ENCODE peak calls at places on chromosome 14, in six cellular contexts. Q, U, L, N, Z and E are unnamed samples.

GRCh38 chr14:56195727-56196126 is 77.5 kb downstream of the PELI2 start:
- DNase-seq in Q (peak; percentile 26), U (no peak), L (no peak), N (peak; percentile 49), Z (peak; percentile 4), E (peak; percentile 95)

GRCh38 chr14:60807247-60807646 is 72.7 kb downstream of the MNAT1 start:
- DNase-seq in Q (no peak), U (no peak), L (no peak), N (no peak), Z (no peak), E (no peak)

GRCh38 chr14:51547701-51548100 is 104.0 kb upstream of the FRMD6 start:
- DNase-seq in Q (no peak), U (no peak), L (no peak), N (peak; percentile 73), Z (no peak), E (no peak)

GRCh38 chr14:23640524-23641141 is 4.5 kb downstream of the DHRS2 start:
- DNase-seq in Q (no peak), U (no peak), L (peak; percentile 10), N (peak; percentile 86), Z (no peak), E (peak; percentile 55)

GRCh38 chr14:94441531-94442205 is 10.9 kb downstream of the SERPINA11 start:
- DNase-seq in Q (no peak), U (no peak), L (no peak), N (no peak), Z (no peak), E (no peak)

GRCh38 chr14:69547701-69548348 is 26.8 kb downstream of the CCDC177 start:
- DNase-seq in Q (peak; percentile 66), U (no peak), L (no peak), N (no peak), Z (no peak), E (no peak)

GRCh38 chr14:104827173-104828055 is 26.5 kb downstream of the ZBTB42 start:
- DNase-seq in Q (peak; percentile 84), U (peak; percentile 60), L (no peak), N (peak; percentile 26), Z (peak; percentile 44), E (no peak)

GRCh38 chr14:66746316-66747006 is 238.5 kb downstream of the GPHN start:
- DNase-seq in Q (peak; percentile 36), U (no peak), L (no peak), N (peak; percentile 57), Z (no peak), E (peak; percentile 56)

GRCh38 chr14:56423591-56423991 is 156.0 kb upstream of the TMEM260 start:
- DNase-seq in Q (no peak), U (no peak), L (no peak), N (peak; percentile 70), Z (no peak), E (peak; percentile 17)

GRCh38 chr14:105077649-105077995 is 12.4 kb upstream of the GPR132 start:
- DNase-seq in Q (no peak), U (no peak), L (no peak), N (no peak), Z (no peak), E (no peak)

GRCh38 chr14:72565917-72566316 is 328.0 kb downstream of the DPF3 start:
- DNase-seq in Q (peak; percentile 37), U (no peak), L (peak; percentile 34), N (no peak), Z (no peak), E (no peak)

GRCh38 chr14:88437659-88438058 is 52.2 kb downstream of the SPATA7 start:
- DNase-seq in Q (no peak), U (no peak), L (no peak), N (no peak), Z (no peak), E (no peak)

GRCh38 chr14:89493877-89494634 is 77.0 kb upstream of the FOXN3 start:
- DNase-seq in Q (no peak), U (no peak), L (peak; percentile 45), N (no peak), Z (no peak), E (no peak)

GRCh38 chr14:95523818-95524448 is 7.5 kb upstream of the SYNE3 start:
- DNase-seq in Q (no peak), U (peak; percentile 67), L (no peak), N (peak; percentile 61), Z (no peak), E (peak; percentile 16)

GRCh38 chr14:32694795-32695449 is 243.8 kb upstream of the NPAS3 start:
- DNase-seq in Q (no peak), U (no peak), L (no peak), N (no peak), Z (no peak), E (no peak)

GRCh38 chr14:78933948-78934524 is 763.9 kb downstream of the NRXN3 start:
- DNase-seq in Q (no peak), U (no peak), L (peak; percentile 54), N (no peak), Z (no peak), E (peak; percentile 19)

GRCh38 chr14:56065621-56066295 is 52.5 kb upstream of the PELI2 start:
- DNase-seq in Q (no peak), U (no peak), L (no peak), N (no peak), Z (no peak), E (no peak)

GRCh38 chr14:94307410-94307992 is 14.4 kb upstream of the SERPINA10 start:
- DNase-seq in Q (no peak), U (no peak), L (peak; percentile 64), N (no peak), Z (no peak), E (no peak)

GRCh38 chr14:24095196-24096068 is 1.3 kb downstream of the PCK2 start:
- DNase-seq in Q (peak; percentile 90), U (peak; percentile 27), L (no peak), N (peak; percentile 48), Z (peak; percentile 75), E (peak; percentile 11)

GRCh38 chr14:57209561-57209960 is 59.1 kb downstream of the EXOC5 start:
- DNase-seq in Q (no peak), U (no peak), L (no peak), N (peak; percentile 22), Z (no peak), E (peak; percentile 28)

GRCh38 chr14:99853206-99853605 is 60.0 kb downstream of the EML1 start:
- DNase-seq in Q (no peak), U (no peak), L (no peak), N (peak; percentile 19), Z (no peak), E (peak; percentile 41)

GRCh38 chr14:49955013-49955412 is 62.1 kb downstream of the ARF6 start:
- DNase-seq in Q (no peak), U (no peak), L (no peak), N (no peak), Z (no peak), E (no peak)

GRCh38 chr14:104214411-104214810 is 76.0 kb downstream of the KIF26A start:
- DNase-seq in Q (no peak), U (no peak), L (no peak), N (no peak), Z (no peak), E (no peak)

GRCh38 chr14:72615511-72616121 is 278.3 kb downstream of the DPF3 start:
- DNase-seq in Q (peak; percentile 83), U (no peak), L (no peak), N (peak; percentile 26), Z (no peak), E (peak; percentile 31)